ENCODE peak calls at places on chromosome 2, in nine cellular contexts. One of them, this sample, is unnamed.

GRCh38 chr2:186641807-186642321 is 52.0 kb upstream of the FAM171B start:
- DNase-seq in LHCN-M2: peak; percentile 70
- DNase-seq in uterus: no peak
- DNase-seq in CD4-positive, alpha-beta memory T cell: peak; percentile 41
- DNase-seq in amniotic stem cell: peak; percentile 57
- DNase-seq in EH: peak; percentile 77
- DNase-seq in mucosa of gallbladder: peak; percentile 55
- DNase-seq in hypothalamus: no peak
- DNase-seq in NCI-H510A treated with DMSO at 0.1 percent for 48 hours: peak; percentile 58
- DNase-seq in this sample: no peak

GRCh38 chr2:188937228-188938220 is 36.6 kb upstream of the COL3A1 start:
- DNase-seq in LHCN-M2: peak; percentile 85
- DNase-seq in uterus: no peak
- DNase-seq in CD4-positive, alpha-beta memory T cell: no peak
- DNase-seq in amniotic stem cell: no peak
- DNase-seq in EH: peak; percentile 53
- DNase-seq in mucosa of gallbladder: no peak
- DNase-seq in hypothalamus: no peak
- DNase-seq in NCI-H510A treated with DMSO at 0.1 percent for 48 hours: no peak
- DNase-seq in this sample: no peak

GRCh38 chr2:153811516-153811915 is 60.2 kb upstream of the GALNT13 start:
- DNase-seq in LHCN-M2: no peak
- DNase-seq in uterus: no peak
- DNase-seq in CD4-positive, alpha-beta memory T cell: no peak
- DNase-seq in amniotic stem cell: no peak
- DNase-seq in EH: no peak
- DNase-seq in mucosa of gallbladder: no peak
- DNase-seq in hypothalamus: no peak
- DNase-seq in NCI-H510A treated with DMSO at 0.1 percent for 48 hours: no peak
- DNase-seq in this sample: no peak

GRCh38 chr2:241443486-241444223 is 64.7 kb downstream of the STK25 start:
- DNase-seq in LHCN-M2: peak; percentile 79
- DNase-seq in uterus: no peak
- DNase-seq in CD4-positive, alpha-beta memory T cell: peak; percentile 92
- DNase-seq in amniotic stem cell: no peak
- DNase-seq in EH: peak; percentile 27
- DNase-seq in mucosa of gallbladder: peak; percentile 63
- DNase-seq in hypothalamus: no peak
- DNase-seq in NCI-H510A treated with DMSO at 0.1 percent for 48 hours: peak; percentile 41
- DNase-seq in this sample: no peak

GRCh38 chr2:88628569-88628939 is 1.3 kb upstream of the EIF2AK3 start:
- DNase-seq in LHCN-M2: no peak
- DNase-seq in uterus: peak; percentile 27
- DNase-seq in CD4-positive, alpha-beta memory T cell: no peak
- DNase-seq in amniotic stem cell: no peak
- DNase-seq in EH: no peak
- DNase-seq in mucosa of gallbladder: no peak
- DNase-seq in hypothalamus: no peak
- DNase-seq in NCI-H510A treated with DMSO at 0.1 percent for 48 hours: no peak
- DNase-seq in this sample: no peak

GRCh38 chr2:112784199-112785189 is at the start of gene IL1A:
- DNase-seq in LHCN-M2: peak; percentile 54
- DNase-seq in uterus: no peak
- DNase-seq in CD4-positive, alpha-beta memory T cell: no peak
- DNase-seq in amniotic stem cell: no peak
- DNase-seq in EH: peak; percentile 70
- DNase-seq in mucosa of gallbladder: peak; percentile 18
- DNase-seq in hypothalamus: no peak
- DNase-seq in NCI-H510A treated with DMSO at 0.1 percent for 48 hours: no peak
- DNase-seq in this sample: no peak

GRCh38 chr2:108691447-108691846 is 27.8 kb upstream of the RANBP2 start:
- DNase-seq in LHCN-M2: no peak
- DNase-seq in uterus: no peak
- DNase-seq in CD4-positive, alpha-beta memory T cell: no peak
- DNase-seq in amniotic stem cell: no peak
- DNase-seq in EH: no peak
- DNase-seq in mucosa of gallbladder: no peak
- DNase-seq in hypothalamus: no peak
- DNase-seq in NCI-H510A treated with DMSO at 0.1 percent for 48 hours: no peak
- DNase-seq in this sample: no peak

GRCh38 chr2:5330961-5331360 is 361.2 kb upstream of the SOX11 start:
- DNase-seq in LHCN-M2: no peak
- DNase-seq in uterus: no peak
- DNase-seq in CD4-positive, alpha-beta memory T cell: no peak
- DNase-seq in amniotic stem cell: no peak
- DNase-seq in EH: no peak
- DNase-seq in mucosa of gallbladder: no peak
- DNase-seq in hypothalamus: no peak
- DNase-seq in NCI-H510A treated with DMSO at 0.1 percent for 48 hours: no peak
- DNase-seq in this sample: no peak

GRCh38 chr2:1051075-1051474 is 100.4 kb downstream of the SNTG2 start:
- DNase-seq in LHCN-M2: peak; percentile 43
- DNase-seq in uterus: no peak
- DNase-seq in CD4-positive, alpha-beta memory T cell: no peak
- DNase-seq in amniotic stem cell: no peak
- DNase-seq in EH: peak; percentile 20
- DNase-seq in mucosa of gallbladder: no peak
- DNase-seq in hypothalamus: no peak
- DNase-seq in NCI-H510A treated with DMSO at 0.1 percent for 48 hours: peak; percentile 70
- DNase-seq in this sample: no peak

GRCh38 chr2:45184606-45185005 is 175.4 kb upstream of the SIX2 start:
- DNase-seq in LHCN-M2: peak; percentile 87
- DNase-seq in uterus: no peak
- DNase-seq in CD4-positive, alpha-beta memory T cell: no peak
- DNase-seq in amniotic stem cell: peak; percentile 35
- DNase-seq in EH: peak; percentile 81
- DNase-seq in mucosa of gallbladder: no peak
- DNase-seq in hypothalamus: no peak
- DNase-seq in NCI-H510A treated with DMSO at 0.1 percent for 48 hours: no peak
- DNase-seq in this sample: no peak

GRCh38 chr2:43149482-43150107 is 76.8 kb downstream of the ZFP36L2 start:
- DNase-seq in LHCN-M2: no peak
- DNase-seq in uterus: no peak
- DNase-seq in CD4-positive, alpha-beta memory T cell: no peak
- DNase-seq in amniotic stem cell: no peak
- DNase-seq in EH: no peak
- DNase-seq in mucosa of gallbladder: no peak
- DNase-seq in hypothalamus: no peak
- DNase-seq in NCI-H510A treated with DMSO at 0.1 percent for 48 hours: no peak
- DNase-seq in this sample: no peak

GRCh38 chr2:203869610-203870042 is 2.1 kb downstream of the CTLA4 start:
- DNase-seq in LHCN-M2: no peak
- DNase-seq in uterus: no peak
- DNase-seq in CD4-positive, alpha-beta memory T cell: peak; percentile 70
- DNase-seq in amniotic stem cell: no peak
- DNase-seq in EH: no peak
- DNase-seq in mucosa of gallbladder: no peak
- DNase-seq in hypothalamus: no peak
- DNase-seq in NCI-H510A treated with DMSO at 0.1 percent for 48 hours: peak; percentile 22
- DNase-seq in this sample: no peak

GRCh38 chr2:109195193-109196045 is 66.4 kb downstream of the SH3RF3 start:
- DNase-seq in LHCN-M2: no peak
- DNase-seq in uterus: no peak
- DNase-seq in CD4-positive, alpha-beta memory T cell: no peak
- DNase-seq in amniotic stem cell: no peak
- DNase-seq in EH: no peak
- DNase-seq in mucosa of gallbladder: no peak
- DNase-seq in hypothalamus: no peak
- DNase-seq in NCI-H510A treated with DMSO at 0.1 percent for 48 hours: peak; percentile 38
- DNase-seq in this sample: no peak

GRCh38 chr2:200575957-200576356 is 9.9 kb upstream of the AOX1 start:
- DNase-seq in LHCN-M2: peak; percentile 15
- DNase-seq in uterus: no peak
- DNase-seq in CD4-positive, alpha-beta memory T cell: peak; percentile 10
- DNase-seq in amniotic stem cell: no peak
- DNase-seq in EH: peak; percentile 27
- DNase-seq in mucosa of gallbladder: no peak
- DNase-seq in hypothalamus: no peak
- DNase-seq in NCI-H510A treated with DMSO at 0.1 percent for 48 hours: no peak
- DNase-seq in this sample: no peak

GRCh38 chr2:55848096-55848495 is 75.5 kb downstream of the EFEMP1 start:
- DNase-seq in LHCN-M2: no peak
- DNase-seq in uterus: no peak
- DNase-seq in CD4-positive, alpha-beta memory T cell: no peak
- DNase-seq in amniotic stem cell: no peak
- DNase-seq in EH: no peak
- DNase-seq in mucosa of gallbladder: no peak
- DNase-seq in hypothalamus: no peak
- DNase-seq in NCI-H510A treated with DMSO at 0.1 percent for 48 hours: no peak
- DNase-seq in this sample: no peak

GRCh38 chr2:136901732-136902131 is 136.4 kb downstream of the THSD7B start:
- DNase-seq in LHCN-M2: no peak
- DNase-seq in uterus: no peak
- DNase-seq in CD4-positive, alpha-beta memory T cell: no peak
- DNase-seq in amniotic stem cell: no peak
- DNase-seq in EH: no peak
- DNase-seq in mucosa of gallbladder: no peak
- DNase-seq in hypothalamus: no peak
- DNase-seq in NCI-H510A treated with DMSO at 0.1 percent for 48 hours: peak; percentile 17
- DNase-seq in this sample: no peak

GRCh38 chr2:19607931-19608762 is 249.7 kb upstream of the OSR1 start:
- DNase-seq in LHCN-M2: peak; percentile 97
- DNase-seq in uterus: no peak
- DNase-seq in CD4-positive, alpha-beta memory T cell: no peak
- DNase-seq in amniotic stem cell: no peak
- DNase-seq in EH: peak; percentile 92
- DNase-seq in mucosa of gallbladder: no peak
- DNase-seq in hypothalamus: no peak
- DNase-seq in NCI-H510A treated with DMSO at 0.1 percent for 48 hours: no peak
- DNase-seq in this sample: no peak

GRCh38 chr2:203018181-203018580 is 3.5 kb downstream of the NBEAL1 start:
- DNase-seq in LHCN-M2: no peak
- DNase-seq in uterus: no peak
- DNase-seq in CD4-positive, alpha-beta memory T cell: no peak
- DNase-seq in amniotic stem cell: no peak
- DNase-seq in EH: peak; percentile 25
- DNase-seq in mucosa of gallbladder: no peak
- DNase-seq in hypothalamus: no peak
- DNase-seq in NCI-H510A treated with DMSO at 0.1 percent for 48 hours: no peak
- DNase-seq in this sample: no peak

GRCh38 chr2:230925443-230925878 is 419 bp upstream of the GPR55 start:
- DNase-seq in LHCN-M2: no peak
- DNase-seq in uterus: no peak
- DNase-seq in CD4-positive, alpha-beta memory T cell: no peak
- DNase-seq in amniotic stem cell: no peak
- DNase-seq in EH: no peak
- DNase-seq in mucosa of gallbladder: no peak
- DNase-seq in hypothalamus: no peak
- DNase-seq in NCI-H510A treated with DMSO at 0.1 percent for 48 hours: no peak
- DNase-seq in this sample: no peak

GRCh38 chr2:178512491-178512890 is 32.2 kb downstream of the PLEKHA3 start:
- DNase-seq in LHCN-M2: peak; percentile 77
- DNase-seq in uterus: no peak
- DNase-seq in CD4-positive, alpha-beta memory T cell: no peak
- DNase-seq in amniotic stem cell: no peak
- DNase-seq in EH: peak; percentile 31
- DNase-seq in mucosa of gallbladder: no peak
- DNase-seq in hypothalamus: no peak
- DNase-seq in NCI-H510A treated with DMSO at 0.1 percent for 48 hours: no peak
- DNase-seq in this sample: peak; percentile 29

This sample was measured in caudate nucleus.